ENCODE peak calls at places on chromosome X, in six cellular contexts. T, Q, H, O, D and S are unnamed samples.

GRCh38 chrX:15564981-15565579 is 35.7 kb downstream of the ACE2 start:
- DNase-seq in Q (peak), H (peak), T (peak), O (peak), D (peak), S (peak)

GRCh38 chrX:145727476-145727875 is 90.2 kb upstream of the SLITRK2 start:
- DNase-seq in D (no peak), O (no peak), Q (no peak), H (no peak), T (no peak), S (no peak)

GRCh38 chrX:24610540-24610939 is 36.6 kb downstream of the PCYT1B start:
- DNase-seq in H (no peak), T (no peak), Q (no peak), O (no peak), D (no peak), S (no peak)

GRCh38 chrX:134423606-134424005 is 36.4 kb upstream of the HPRT1 start:
- DNase-seq in T (no peak), D (no peak), H (no peak), O (no peak), Q (no peak), S (no peak)

GRCh38 chrX:110317079-110317819 is 636 bp downstream of the AMMECR1 start:
- DNase-seq in T (peak), Q (peak), O (peak), D (no peak), H (peak), S (peak)

GRCh38 chrX:43349363-43349762 is 306.7 kb upstream of the MAOA start:
- DNase-seq in D (no peak), T (no peak), H (no peak), Q (no peak), O (peak), S (peak)

GRCh38 chrX:106780259-106780658 is 22.2 kb upstream of the TBC1D8B start:
- DNase-seq in T (no peak), H (no peak), Q (no peak), D (no peak), O (no peak), S (no peak)

GRCh38 chrX:48998391-48998790 is 3.7 kb downstream of the GRIPAP1 start:
- DNase-seq in Q (no peak), D (no peak), T (no peak), H (no peak), O (no peak), S (no peak)

GRCh38 chrX:15465347-15465746 is 27.8 kb downstream of the PIR start:
- DNase-seq in Q (peak), T (no peak), D (no peak), O (peak), H (no peak), S (no peak)

GRCh38 chrX:68588653-68589371 is 58.7 kb upstream of the STARD8 start:
- DNase-seq in H (no peak), T (no peak), O (no peak), Q (no peak), D (no peak), S (no peak)

GRCh38 chrX:107713205-107714195 is 62.1 kb downstream of the TSC22D3 start:
- DNase-seq in D (no peak), H (no peak), O (no peak), T (peak), Q (no peak), S (no peak)

GRCh38 chrX:41148553-41148952 is 63.3 kb downstream of the USP9X start:
- DNase-seq in H (no peak), O (no peak), D (no peak), Q (no peak), T (no peak), S (no peak)

GRCh38 chrX:2521927-2522386 is 21.2 kb upstream of the DHRSX start:
- DNase-seq in D (no peak), O (no peak), T (no peak), Q (no peak), H (no peak), S (no peak)

GRCh38 chrX:30665471-30665870 is 12.2 kb downstream of the GK start:
- DNase-seq in T (no peak), O (no peak), Q (no peak), D (no peak), H (no peak), S (no peak)

GRCh38 chrX:107758231-107758766 is 17.3 kb downstream of the TSC22D3 start:
- DNase-seq in Q (no peak), D (no peak), H (no peak), O (no peak), T (no peak), S (no peak)

GRCh38 chrX:17374619-17375360 is at the start of gene NHS:
- DNase-seq in H (peak), O (peak), Q (peak), T (peak), D (peak), S (peak)

GRCh38 chrX:110268875-110269274 is 49.0 kb downstream of the AMMECR1 start:
- DNase-seq in Q (no peak), D (no peak), O (no peak), H (no peak), T (no peak), S (no peak)

GRCh38 chrX:22800360-22800759 is 199.4 kb upstream of the DDX53 start:
- DNase-seq in T (no peak), Q (no peak), D (no peak), H (peak), O (peak), S (peak)

GRCh38 chrX:149903889-149904748 is 23.1 kb downstream of the MAGEA8 start:
- DNase-seq in H (no peak), D (no peak), O (no peak), T (no peak), Q (no peak), S (no peak)

GRCh38 chrX:103396186-103396585 is 19.8 kb downstream of the BEX3 start:
- DNase-seq in H (no peak), T (no peak), D (no peak), O (no peak), Q (no peak), S (no peak)

GRCh38 chrX:97594825-97595224 is 711.1 kb downstream of the RPA4 start:
- DNase-seq in Q (no peak), H (no peak), T (no peak), D (no peak), O (no peak), S (no peak)

GRCh38 chrX:46754450-46755075 is 4.4 kb downstream of the SLC9A7 start:
- DNase-seq in T (no peak), D (no peak), O (no peak), Q (no peak), H (no peak), S (no peak)

GRCh38 chrX:82757614-82758013 is 750.5 kb upstream of the POU3F4 start:
- DNase-seq in O (no peak), Q (no peak), D (no peak), H (no peak), T (no peak), S (no peak)

GRCh38 chrX:38664285-38664684 is 102.9 kb downstream of the TSPAN7 start:
- DNase-seq in H (no peak), Q (no peak), T (no peak), D (no peak), O (peak), S (peak)

GRCh38 chrX:134669378-134670098 is 11.3 kb upstream of the PLAC1 start:
- DNase-seq in Q (peak), O (no peak), D (no peak), T (no peak), H (peak), S (no peak)

GRCh38 chrX:70452143-70452733 is 7.6 kb downstream of the DLG3 start:
- DNase-seq in Q (peak), H (peak), T (no peak), O (peak), D (peak), S (no peak)

GRCh38 chrX:124343016-124343415 is 3.3 kb upstream of the SH2D1A start:
- DNase-seq in O (no peak), H (no peak), T (no peak), Q (no peak), D (no peak), S (no peak)

GRCh38 chrX:44012484-44013096 is 39.4 kb upstream of the NDP start:
- DNase-seq in T (no peak), O (peak), Q (no peak), D (peak), H (peak), S (peak)

GRCh38 chrX:10597871-10598270 is 22.5 kb downstream of the MID1 start:
- DNase-seq in T (no peak), H (peak), Q (no peak), O (no peak), D (no peak), S (peak)

GRCh38 chrX:13091111-13091765 is 46.8 kb upstream of the FAM9C start:
- DNase-seq in Q (no peak), O (no peak), D (no peak), H (no peak), T (no peak), S (no peak)

GRCh38 chrX:65702956-65703355 is 35.5 kb downstream of the MSN start:
- DNase-seq in H (no peak), T (no peak), O (no peak), D (no peak), Q (no peak), S (no peak)

GRCh38 chrX:65695849-65696248 is 28.4 kb downstream of the MSN start:
- DNase-seq in T (no peak), H (no peak), O (no peak), D (no peak), Q (no peak), S (no peak)

GRCh38 chrX:65697915-65698796 is 30.7 kb downstream of the MSN start:
- DNase-seq in Q (no peak), H (peak), T (peak), O (no peak), D (no peak), S (peak)

GRCh38 chrX:65696613-65697012 is 29.2 kb downstream of the MSN start:
- DNase-seq in Q (no peak), D (no peak), T (no peak), H (no peak), O (no peak), S (no peak)

GRCh38 chrX:65697173-65697572 is 29.7 kb downstream of the MSN start:
- DNase-seq in T (no peak), O (no peak), Q (no peak), D (no peak), H (no peak), S (no peak)
- TF ChIP-seq POLR2A in T (no peak), O (no peak), Q (no peak), D (no peak), H (no peak), S (no peak)

DNA sequence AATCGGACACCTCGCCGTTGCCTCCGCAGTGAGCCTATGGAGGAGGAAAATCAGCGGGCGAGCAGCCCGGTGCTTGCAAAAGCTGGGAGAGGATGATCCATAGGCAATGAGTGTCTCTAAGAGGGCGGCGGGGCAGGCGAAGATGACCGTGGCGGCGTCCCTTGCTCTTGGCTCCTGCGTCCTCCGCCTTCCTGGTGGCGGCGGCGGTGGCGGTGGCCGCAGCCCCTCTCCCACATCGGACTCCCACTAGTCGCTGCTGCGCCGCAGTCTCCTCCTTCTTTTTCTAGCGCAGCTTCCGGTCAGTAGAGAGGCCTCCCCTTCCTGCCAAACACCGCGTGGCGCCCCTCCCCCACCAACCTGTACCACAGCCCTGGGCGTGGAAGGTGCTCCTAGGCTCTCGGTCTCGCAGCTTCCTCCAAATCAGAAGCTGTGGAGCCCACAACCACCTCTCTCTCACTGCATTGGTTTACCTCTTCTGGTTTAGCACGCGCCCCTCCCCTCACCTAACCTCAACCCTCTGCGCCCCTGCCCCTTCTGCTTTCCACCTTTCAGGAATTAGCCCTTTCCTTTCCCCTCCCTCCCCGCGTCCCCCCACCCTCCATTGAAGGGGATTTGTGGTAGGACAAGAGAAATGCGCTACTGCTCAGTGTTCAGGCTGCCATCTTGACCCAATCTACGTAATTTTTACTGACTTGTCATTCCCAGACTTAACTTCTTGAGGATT is at the start of gene SPIN3:
- DNase-seq in D (peak), Q (peak), T (peak), O (peak), H (peak), S (peak)
- TF ChIP-seq POLR2A in D (no peak), Q (peak), T (no peak), O (peak), H (no peak), S (peak)

GRCh38 chrX:36721990-36722389 is 286.2 kb upstream of the FAM47C start:
- DNase-seq in H (no peak), T (no peak), D (no peak), O (no peak), Q (no peak), S (no peak)
- TF ChIP-seq POLR2A in H (no peak), T (no peak), D (no peak), O (no peak), Q (no peak), S (no peak)

DNA sequence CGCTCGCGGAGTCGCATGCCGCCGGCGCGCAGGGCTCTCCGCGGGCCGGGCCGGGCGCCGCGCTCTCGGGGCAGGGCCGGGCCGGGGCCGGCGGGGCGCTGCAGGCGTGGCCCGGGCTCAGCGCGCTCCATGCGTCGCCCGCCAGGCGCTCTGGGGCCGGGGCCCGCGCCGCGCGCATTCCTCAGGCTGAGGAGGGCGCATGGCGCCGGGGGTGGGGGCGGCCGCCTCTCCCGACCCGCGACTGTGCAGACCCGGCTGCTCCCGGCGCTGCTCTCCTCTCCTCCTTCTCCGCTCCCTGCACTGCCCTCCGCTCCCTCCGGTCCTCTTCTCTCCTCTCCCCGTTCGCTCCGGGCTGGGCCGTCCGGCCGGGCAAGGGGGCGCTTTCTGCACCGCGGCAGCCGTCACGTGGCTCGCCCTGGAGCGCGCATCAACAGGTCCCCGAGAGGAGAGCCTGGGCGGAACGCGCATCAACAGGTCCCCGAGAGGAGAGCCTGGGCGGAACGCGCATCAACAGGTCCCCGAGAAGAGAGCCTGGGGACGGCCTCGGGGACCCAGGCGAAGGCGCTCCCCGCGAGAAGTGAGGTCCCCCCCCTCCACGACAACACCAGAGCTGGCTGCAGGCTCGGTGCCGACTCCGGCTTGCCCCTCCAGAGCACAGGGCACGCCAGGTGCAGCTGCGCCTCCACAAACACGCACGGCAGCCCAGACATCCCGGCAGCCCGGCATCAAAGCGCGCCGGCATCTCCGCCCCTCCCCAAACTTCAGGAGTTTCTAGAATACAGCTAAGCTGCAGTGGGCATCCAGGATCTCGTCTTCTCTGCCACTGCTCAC is 12.9 kb downstream of the PPP2R3B start:
- DNase-seq in Q (no peak), T (no peak), D (no peak), O (no peak), H (peak), S (no peak)
- TF ChIP-seq POLR2A in Q (no peak), T (no peak), D (no peak), O (no peak), H (no peak), S (no peak)

GRCh38 chrX:155216179-155216939 is at the start of gene VBP1:
- DNase-seq in H (peak), T (peak), D (peak), Q (peak), O (peak), S (peak)
- TF ChIP-seq POLR2A in H (no peak), T (no peak), D (no peak), Q (peak), O (peak), S (no peak)